ENCODE peak calls at places on chromosomes 13 and 19, in ten cellular contexts. K, F, S, E, Y, P, L, R, B and D are unnamed samples.

GRCh38 chr13:64234255-64234654 is 2818.6 kb upstream of the PCDH20 start:
- DNase-seq in S (no peak), P (peak; percentile 65), R (peak; percentile 63), B (no peak), E (no peak), Y (no peak), K (no peak), F (no peak), L (peak; percentile 89), D (peak; percentile 73)

GRCh38 chr13:41188584-41188983 is 5.8 kb downstream of the KBTBD7 start:
- DNase-seq in E (no peak), B (no peak), Y (no peak), F (no peak), K (no peak), S (no peak), R (peak; percentile 25), L (peak; percentile 47), P (peak; percentile 14), D (no peak)

GRCh38 chr19:31119951-31120690 is 229.1 kb downstream of the TSHZ3 start:
- DNase-seq in Y (no peak), S (no peak), E (no peak), K (no peak), L (peak; percentile 84), R (no peak), B (no peak), F (no peak), P (no peak), D (peak; percentile 91)

GRCh38 chr19:46608581-46609345 is 7.6 kb downstream of the CALM3 start:
- DNase-seq in Y (no peak), S (no peak), E (no peak), R (no peak), L (no peak), F (no peak), B (no peak), K (peak; percentile 14), P (no peak), D (no peak)

GRCh38 chr13:60838581-60838980 is 441.6 kb downstream of the TDRD3 start:
- DNase-seq in B (no peak), P (no peak), K (no peak), R (no peak), S (peak; percentile 92), L (peak; percentile 3), F (no peak), Y (no peak), E (no peak), D (no peak)

GRCh38 chr19:36572593-36573019 is 486 bp downstream of the ZNF529 start:
- DNase-seq in S (no peak), Y (no peak), E (no peak), P (no peak), L (no peak), F (no peak), R (no peak), K (no peak), B (no peak), D (no peak)

GRCh38 chr19:16462757-16463250 is 9.0 kb downstream of the EPS15L1 start:
- DNase-seq in S (no peak), F (no peak), Y (no peak), K (no peak), B (no peak), L (peak; percentile 34), R (no peak), P (no peak), E (no peak), D (no peak)

GRCh38 chr13:112970552-112971287 is 1.7 kb downstream of the MCF2L start:
- DNase-seq in L (no peak), K (no peak), P (no peak), E (no peak), R (no peak), F (no peak), B (no peak), Y (no peak), S (no peak), D (no peak)

GRCh38 chr13:85590231-85590931 is 208.8 kb downstream of the SLITRK6 start:
- DNase-seq in R (no peak), S (no peak), E (no peak), P (peak; percentile 6), Y (no peak), B (no peak), K (no peak), L (peak; percentile 23), F (peak; percentile 32), D (peak; percentile 4)

GRCh38 chr13:28679628-28680027 is 20.7 kb downstream of the POMP start:
- DNase-seq in F (no peak), P (peak; percentile 47), S (peak; percentile 27), Y (no peak), B (no peak), L (peak; percentile 14), E (no peak), K (no peak), R (peak; percentile 35), D (no peak)

GRCh38 chr13:52711277-52711676 is 28.3 kb downstream of the CNMD start:
- DNase-seq in K (no peak), P (no peak), E (no peak), L (no peak), R (no peak), B (no peak), Y (no peak), S (no peak), F (peak; percentile 10), D (no peak)

DNA sequence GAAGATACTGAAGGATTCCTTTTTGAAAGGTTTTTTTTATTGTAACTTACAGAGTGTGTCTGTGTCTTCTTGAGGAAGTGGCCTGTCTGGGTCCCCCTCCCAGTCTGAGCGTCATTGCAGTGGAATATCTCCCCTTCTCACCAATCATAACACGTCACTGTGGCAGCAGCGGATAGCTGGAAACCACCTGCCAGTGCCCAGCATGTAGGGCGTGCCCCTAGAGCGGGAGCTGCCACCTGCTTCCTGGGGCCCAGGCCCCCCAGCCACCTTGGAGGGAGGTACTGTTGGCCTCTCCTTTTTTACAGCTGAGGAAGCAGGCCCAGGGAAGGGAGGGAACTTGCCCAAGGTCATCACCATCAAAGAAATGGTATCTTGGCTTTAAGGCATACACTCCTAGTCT is 4.6 kb upstream of the DNM2 start:
- DNase-seq in R (no peak), S (no peak), B (no peak), K (no peak), E (no peak), L (no peak), Y (peak; percentile 85), F (no peak), P (no peak), D (no peak)
- H3K4me3 ChIP-seq in R (no peak overlapping the region), S (no peak overlapping the region), B (no peak overlapping the region), K (peak overlapping the region; percentile 40), E (no peak overlapping the region), L (no peak overlapping the region), Y (no peak overlapping the region), F (no peak overlapping the region), P (no peak overlapping the region), D (no peak overlapping the region)

DNA sequence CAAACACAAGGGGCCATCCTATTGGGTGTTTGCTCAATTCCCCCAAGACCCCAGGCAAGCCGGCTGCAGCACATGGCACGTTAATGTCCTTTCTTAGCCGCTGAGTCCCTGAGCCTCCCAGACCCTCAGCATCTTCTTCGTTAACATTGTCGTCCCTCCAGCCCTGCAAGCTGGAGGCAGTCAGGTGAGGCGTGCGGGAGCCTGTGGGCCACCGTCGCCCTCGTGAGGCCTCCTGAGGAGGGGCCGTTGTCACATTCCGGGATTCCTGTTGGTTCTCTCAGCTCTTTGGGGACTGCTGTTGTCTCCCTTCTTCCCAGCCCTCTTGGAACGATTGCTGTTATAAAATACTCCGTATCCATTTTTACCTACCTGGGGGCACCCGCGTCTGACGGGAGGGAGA is 140.6 kb downstream of the KDM4B start:
- DNase-seq in Y (no peak), F (no peak), K (no peak), R (no peak), E (no peak), L (no peak), P (no peak), S (no peak), B (no peak), D (no peak)
- TF ChIP-seq CTCF in Y (no peak), F (no peak), K (no peak), R (no peak), E (no peak), L (no peak), P (no peak), S (no peak), B (no peak), D (no peak)

GRCh38 chr19:29812881-29813275 is 1.1 kb downstream of the CCNE1 start:
- DNase-seq in P (no peak), R (no peak), L (no peak), S (no peak), Y (peak; percentile 7), K (no peak), E (no peak), F (no peak), B (no peak), D (no peak)

GRCh38 chr19:29809795-29810503 is 1.8 kb upstream of the CCNE1 start:
- DNase-seq in E (no peak), K (no peak), R (no peak), P (no peak), Y (no peak), S (no peak), B (no peak), L (no peak), F (no peak), D (no peak)

GRCh38 chr19:29811125-29812079 is at the start of gene CCNE1:
- DNase-seq in E (peak; percentile 91), P (peak; percentile 84), R (peak; percentile 93), L (peak; percentile 75), Y (peak; percentile 98), S (peak; percentile 83), K (peak; percentile 94), B (peak; percentile 83), F (no peak), D (peak; percentile 61)

GRCh38 chr19:29812080-29812880 is 489 bp downstream of the CCNE1 start:
- DNase-seq in P (no peak), Y (peak; percentile 16), F (no peak), B (no peak), S (peak; percentile 4), L (no peak), E (no peak), R (no peak), K (no peak), D (no peak)

DNA sequence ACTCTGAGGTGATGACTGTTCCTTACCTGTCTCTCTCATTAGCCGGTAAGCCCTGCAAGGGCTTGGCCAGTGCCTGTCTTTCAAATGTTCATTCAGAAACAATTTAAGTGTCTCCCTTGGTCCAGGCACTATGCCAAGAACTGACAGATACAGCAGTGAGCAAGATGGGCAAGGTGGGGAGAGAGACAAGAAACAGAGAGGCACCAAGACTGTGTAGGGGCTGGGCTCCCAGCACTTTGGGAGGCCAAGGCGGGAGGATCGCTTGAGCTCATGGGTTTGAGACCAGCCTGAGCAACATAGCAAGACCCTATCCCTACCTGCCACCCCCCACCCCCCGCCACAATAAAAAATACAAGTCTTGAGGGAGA is 1.3 kb upstream of the CCNE1 start:
- DNase-seq in F (no peak), Y (peak; percentile 31), P (no peak), R (no peak), B (no peak), S (peak; percentile 11), L (peak; percentile 12), E (no peak), K (no peak), D (no peak)
- H3K4me3 ChIP-seq in F (no peak overlapping the region), Y (no peak overlapping the region), P (no peak overlapping the region), R (no peak overlapping the region), B (no peak overlapping the region), S (peak overlapping the region; percentile 57), L (no peak overlapping the region), E (no peak overlapping the region), K (no peak overlapping the region), D (no peak overlapping the region)

GRCh38 chr13:23367907-23368306 is 65.6 kb downstream of the SACS start:
- DNase-seq in S (no peak), P (no peak), E (no peak), R (no peak), F (no peak), B (no peak), Y (no peak), K (no peak), L (no peak), D (no peak)
- TF ChIP-seq CTCF in S (no peak), P (no peak), E (no peak), R (no peak), F (no peak), B (no peak), Y (no peak), K (no peak), L (no peak), D (no peak)

GRCh38 chr19:39133431-39134270 is 8.1 kb downstream of the PAK4 start:
- DNase-seq in K (no peak), R (peak; percentile 24), Y (no peak), L (no peak), E (peak; percentile 53), P (no peak), F (no peak), B (no peak), S (no peak), D (no peak)
- H3K4me3 ChIP-seq in K (no peak overlapping the region), R (no peak overlapping the region), Y (no peak overlapping the region), L (no peak overlapping the region), E (no peak overlapping the region), P (no peak overlapping the region), F (no peak overlapping the region), B (no peak overlapping the region), S (no peak overlapping the region), D (no peak overlapping the region)